ENCODE peak calls at places on chromosome 1, in six cellular contexts. One of them, this sample, is unnamed.
A peak's percentile ranks its signal among the peaks of the same experiment; 100 is the strongest.

GRCh38 chr1:185880779-185881333 is 146.7 kb downstream of the HMCN1 start:
- DNase-seq in fibroblast of lung: no peak
- DNase-seq in psoas muscle: no peak
- DNase-seq in uterus: no peak
- DNase-seq in upper lobe of right lung: no peak
- DNase-seq in suprapubic skin: no peak
- DNase-seq in this sample: peak; percentile 64

GRCh38 chr1:230171337-230172015 is 104.4 kb downstream of the GALNT2 start:
- DNase-seq in fibroblast of lung: peak; percentile 49
- DNase-seq in psoas muscle: no peak
- DNase-seq in uterus: no peak
- DNase-seq in upper lobe of right lung: no peak
- DNase-seq in suprapubic skin: no peak
- DNase-seq in this sample: no peak

GRCh38 chr1:31409946-31410858 is 2.8 kb upstream of the SERINC2 start:
- DNase-seq in fibroblast of lung: no peak
- DNase-seq in psoas muscle: no peak
- DNase-seq in uterus: no peak
- DNase-seq in upper lobe of right lung: no peak
- DNase-seq in suprapubic skin: no peak
- DNase-seq in this sample: no peak

GRCh38 chr1:224819861-224820260 is 109.6 kb upstream of the DNAH14 start:
- DNase-seq in fibroblast of lung: no peak
- DNase-seq in psoas muscle: no peak
- DNase-seq in uterus: no peak
- DNase-seq in upper lobe of right lung: no peak
- DNase-seq in suprapubic skin: no peak
- DNase-seq in this sample: no peak

GRCh38 chr1:198848206-198848605 is 209.4 kb downstream of the PTPRC start:
- DNase-seq in fibroblast of lung: peak; percentile 44
- DNase-seq in psoas muscle: no peak
- DNase-seq in uterus: no peak
- DNase-seq in upper lobe of right lung: no peak
- DNase-seq in suprapubic skin: no peak
- DNase-seq in this sample: no peak

GRCh38 chr1:9437931-9438330 is 101.3 kb upstream of the SLC25A33 start:
- DNase-seq in fibroblast of lung: peak; percentile 77
- DNase-seq in psoas muscle: peak; percentile 78
- DNase-seq in uterus: peak; percentile 52
- DNase-seq in upper lobe of right lung: no peak
- DNase-seq in suprapubic skin: peak; percentile 87
- DNase-seq in this sample: peak; percentile 80

GRCh38 chr1:205240118-205240517 is 12.4 kb downstream of the TMCC2 start:
- DNase-seq in fibroblast of lung: peak; percentile 80
- DNase-seq in psoas muscle: no peak
- DNase-seq in uterus: no peak
- DNase-seq in upper lobe of right lung: peak; percentile 64
- DNase-seq in suprapubic skin: peak; percentile 52
- DNase-seq in this sample: no peak

GRCh38 chr1:193303849-193304248 is 117.4 kb upstream of the B3GALT2 start:
- DNase-seq in fibroblast of lung: no peak
- DNase-seq in psoas muscle: no peak
- DNase-seq in uterus: no peak
- DNase-seq in upper lobe of right lung: no peak
- DNase-seq in suprapubic skin: no peak
- DNase-seq in this sample: no peak

GRCh38 chr1:186473047-186473446 is 12.1 kb upstream of the PDC start:
- DNase-seq in fibroblast of lung: no peak
- DNase-seq in psoas muscle: no peak
- DNase-seq in uterus: no peak
- DNase-seq in upper lobe of right lung: no peak
- DNase-seq in suprapubic skin: no peak
- DNase-seq in this sample: no peak

GRCh38 chr1:205711105-205712048 is 31.1 kb upstream of the SLC45A3 start:
- DNase-seq in fibroblast of lung: peak; percentile 88
- DNase-seq in psoas muscle: no peak
- DNase-seq in uterus: peak; percentile 39
- DNase-seq in upper lobe of right lung: no peak
- DNase-seq in suprapubic skin: no peak
- DNase-seq in this sample: peak; percentile 25

GRCh38 chr1:12626888-12627287 is 8.9 kb upstream of the DHRS3 start:
- DNase-seq in fibroblast of lung: no peak
- DNase-seq in psoas muscle: no peak
- DNase-seq in uterus: no peak
- DNase-seq in upper lobe of right lung: no peak
- DNase-seq in suprapubic skin: no peak
- DNase-seq in this sample: no peak

GRCh38 chr1:47437518-47438320 is at the start of gene FOXD2:
- DNase-seq in fibroblast of lung: peak; percentile 63
- DNase-seq in psoas muscle: peak; percentile 88
- DNase-seq in uterus: peak; percentile 76
- DNase-seq in upper lobe of right lung: peak; percentile 95
- DNase-seq in suprapubic skin: peak; percentile 90
- DNase-seq in this sample: peak; percentile 94

GRCh38 chr1:170354679-170355078 is 177.3 kb upstream of the GORAB start:
- DNase-seq in fibroblast of lung: no peak
- DNase-seq in psoas muscle: no peak
- DNase-seq in uterus: no peak
- DNase-seq in upper lobe of right lung: no peak
- DNase-seq in suprapubic skin: no peak
- DNase-seq in this sample: no peak

GRCh38 chr1:163178628-163179027 is 24.1 kb downstream of the RGS5 start:
- DNase-seq in fibroblast of lung: no peak
- DNase-seq in psoas muscle: no peak
- DNase-seq in uterus: no peak
- DNase-seq in upper lobe of right lung: no peak
- DNase-seq in suprapubic skin: no peak
- DNase-seq in this sample: no peak

GRCh38 chr1:199685369-199685768 is 342.1 kb upstream of the NR5A2 start:
- DNase-seq in fibroblast of lung: peak; percentile 72
- DNase-seq in psoas muscle: no peak
- DNase-seq in uterus: no peak
- DNase-seq in upper lobe of right lung: no peak
- DNase-seq in suprapubic skin: no peak
- DNase-seq in this sample: no peak

GRCh38 chr1:39988618-39989343 is 33.8 kb downstream of the MFSD2A start:
- DNase-seq in fibroblast of lung: no peak
- DNase-seq in psoas muscle: no peak
- DNase-seq in uterus: no peak
- DNase-seq in upper lobe of right lung: peak; percentile 39
- DNase-seq in suprapubic skin: no peak
- DNase-seq in this sample: no peak

GRCh38 chr1:205976708-205977107 is 26.5 kb downstream of the RAB7B start:
- DNase-seq in fibroblast of lung: peak; percentile 13
- DNase-seq in psoas muscle: peak; percentile 33
- DNase-seq in uterus: no peak
- DNase-seq in upper lobe of right lung: peak; percentile 47
- DNase-seq in suprapubic skin: no peak
- DNase-seq in this sample: peak; percentile 83

GRCh38 chr1:200415693-200416593 is 6.1 kb upstream of the ZNF281 start:
- DNase-seq in fibroblast of lung: peak; percentile 98
- DNase-seq in psoas muscle: peak; percentile 69
- DNase-seq in uterus: peak; percentile 69
- DNase-seq in upper lobe of right lung: no peak
- DNase-seq in suprapubic skin: no peak
- DNase-seq in this sample: peak; percentile 61

GRCh38 chr1:155127105-155127671 is 488 bp upstream of the EFNA1 start:
- DNase-seq in fibroblast of lung: peak; percentile 66
- DNase-seq in psoas muscle: peak; percentile 42
- DNase-seq in uterus: peak; percentile 45
- DNase-seq in upper lobe of right lung: peak; percentile 91
- DNase-seq in suprapubic skin: peak; percentile 83
- DNase-seq in this sample: peak; percentile 76

GRCh38 chr1:201685485-201685884 is 143.5 kb upstream of the IPO9 start:
- DNase-seq in fibroblast of lung: no peak
- DNase-seq in psoas muscle: no peak
- DNase-seq in uterus: no peak
- DNase-seq in upper lobe of right lung: no peak
- DNase-seq in suprapubic skin: no peak
- DNase-seq in this sample: no peak

GRCh38 chr1:247102381-247102780 is 1.8 kb downstream of the ZNF669 start:
- DNase-seq in fibroblast of lung: peak; percentile 58
- DNase-seq in psoas muscle: no peak
- DNase-seq in uterus: no peak
- DNase-seq in upper lobe of right lung: no peak
- DNase-seq in suprapubic skin: no peak
- DNase-seq in this sample: no peak

GRCh38 chr1:247107694-247108093 is 3.5 kb upstream of the ZNF669 start:
- DNase-seq in fibroblast of lung: no peak
- DNase-seq in psoas muscle: no peak
- DNase-seq in uterus: no peak
- DNase-seq in upper lobe of right lung: no peak
- DNase-seq in suprapubic skin: no peak
- DNase-seq in this sample: peak; percentile 26

GRCh38 chr1:247104965-247105364 is 809 bp upstream of the ZNF669 start:
- DNase-seq in fibroblast of lung: no peak
- DNase-seq in psoas muscle: no peak
- DNase-seq in uterus: no peak
- DNase-seq in upper lobe of right lung: no peak
- DNase-seq in suprapubic skin: no peak
- DNase-seq in this sample: no peak

GRCh38 chr1:247103777-247104591 is at the start of gene ZNF669:
- DNase-seq in fibroblast of lung: peak; percentile 97
- DNase-seq in psoas muscle: peak; percentile 98
- DNase-seq in uterus: peak; percentile 97
- DNase-seq in upper lobe of right lung: peak; percentile 98
- DNase-seq in suprapubic skin: peak; percentile 98
- DNase-seq in this sample: peak; percentile 98

GRCh38 chr1:247105966-247106365 is 1.8 kb upstream of the ZNF669 start:
- DNase-seq in fibroblast of lung: no peak
- DNase-seq in psoas muscle: no peak
- DNase-seq in uterus: no peak
- DNase-seq in upper lobe of right lung: no peak
- DNase-seq in suprapubic skin: no peak
- DNase-seq in this sample: no peak
- H3K9me3 ChIP-seq in fibroblast of lung: peaks cover 1% of the 10 kb centered on the region
- H3K9me3 ChIP-seq in psoas muscle: peaks cover 11% of the 10 kb centered on the region
- H3K9me3 ChIP-seq in uterus: no peaks in the 10 kb centered on the region
- H3K9me3 ChIP-seq in upper lobe of right lung: peaks cover 13% of the 10 kb centered on the region
- H3K9me3 ChIP-seq in suprapubic skin: peaks cover 11% of the 10 kb centered on the region
- H3K9me3 ChIP-seq in this sample: no peaks in the 10 kb centered on the region

GRCh38 chr1:204083491-204083890 is 10.6 kb downstream of the SOX13 start:
- DNase-seq in fibroblast of lung: no peak
- DNase-seq in psoas muscle: no peak
- DNase-seq in uterus: no peak
- DNase-seq in upper lobe of right lung: no peak
- DNase-seq in suprapubic skin: no peak
- DNase-seq in this sample: no peak
- H3K4me1 ChIP-seq in fibroblast of lung: peaks cover 14% of the 10 kb centered on the region
- H3K4me1 ChIP-seq in psoas muscle: peaks cover 94% of the 10 kb centered on the region
- H3K4me1 ChIP-seq in uterus: peaks cover 40% of the 10 kb centered on the region
- H3K4me1 ChIP-seq in upper lobe of right lung: peaks cover 95% of the 10 kb centered on the region
- H3K4me1 ChIP-seq in suprapubic skin: peaks cover 96% of the 10 kb centered on the region
- H3K4me1 ChIP-seq in this sample: peaks cover 29% of the 10 kb centered on the region

DNA sequence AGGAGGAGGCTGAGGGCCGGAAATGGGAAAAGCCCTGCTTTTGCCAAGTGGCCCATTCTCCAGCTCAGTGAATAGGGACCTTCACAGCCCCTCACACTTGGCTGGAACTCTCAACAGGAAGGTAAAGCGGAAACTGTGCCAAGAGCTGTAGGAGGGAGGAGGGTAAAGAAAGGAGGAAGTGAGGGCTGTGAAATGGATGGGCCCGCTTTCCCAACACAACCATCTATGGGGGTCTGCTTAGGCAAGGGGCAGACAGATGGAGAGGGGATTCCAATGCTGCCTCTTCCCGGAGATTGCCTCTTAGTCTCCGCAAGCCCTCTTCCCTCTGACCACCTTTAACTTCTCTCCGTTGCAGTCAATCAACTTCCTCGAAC is 5.2 kb downstream of the INKA2 start:
- DNase-seq in fibroblast of lung: no peak
- DNase-seq in psoas muscle: no peak
- DNase-seq in uterus: no peak
- DNase-seq in upper lobe of right lung: no peak
- DNase-seq in suprapubic skin: peak; percentile 23
- DNase-seq in this sample: no peak
- H3K27ac ChIP-seq in fibroblast of lung: peak overlapping the region; percentile 83
- H3K27ac ChIP-seq in psoas muscle: peak overlapping the region; percentile 56
- H3K27ac ChIP-seq in uterus: peak overlapping the region; percentile 52
- H3K27ac ChIP-seq in upper lobe of right lung: peak overlapping the region; percentile 78
- H3K27ac ChIP-seq in suprapubic skin: peak overlapping the region; percentile 53
- H3K27ac ChIP-seq in this sample: peak overlapping the region; percentile 76

DNA sequence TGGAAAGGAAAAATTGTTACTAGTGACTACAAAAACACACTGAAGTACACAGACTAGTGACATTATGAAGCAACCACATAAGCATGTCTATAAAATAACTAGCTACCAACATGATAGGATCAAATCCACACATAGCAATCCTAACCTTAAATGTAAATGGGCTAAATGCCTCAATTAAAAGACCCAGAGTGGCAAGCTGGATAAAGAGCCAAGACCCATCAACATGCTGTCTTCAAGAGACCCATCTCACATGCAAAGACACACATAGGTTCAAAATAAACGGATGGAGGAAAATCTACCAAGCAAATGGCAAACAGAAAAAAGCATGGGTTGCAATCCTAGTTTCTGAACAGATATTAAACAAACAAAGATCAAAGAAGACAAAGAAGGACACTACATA is 49.4 kb upstream of the LRRC8B start:
- DNase-seq in fibroblast of lung: no peak
- DNase-seq in psoas muscle: no peak
- DNase-seq in uterus: no peak
- DNase-seq in upper lobe of right lung: no peak
- DNase-seq in suprapubic skin: no peak
- DNase-seq in this sample: no peak
- H3K9me3 ChIP-seq in fibroblast of lung: no peaks in the 10 kb centered on the region
- H3K9me3 ChIP-seq in psoas muscle: no peaks in the 10 kb centered on the region
- H3K9me3 ChIP-seq in uterus: no peaks in the 10 kb centered on the region
- H3K9me3 ChIP-seq in upper lobe of right lung: no peaks in the 10 kb centered on the region
- H3K9me3 ChIP-seq in suprapubic skin: no peaks in the 10 kb centered on the region
- H3K9me3 ChIP-seq in this sample: no peaks in the 10 kb centered on the region

GRCh38 chr1:27435566-27436203 is 43.3 kb downstream of the GPR3 start:
- DNase-seq in fibroblast of lung: no peak
- DNase-seq in psoas muscle: no peak
- DNase-seq in uterus: no peak
- DNase-seq in upper lobe of right lung: no peak
- DNase-seq in suprapubic skin: no peak
- DNase-seq in this sample: no peak

GRCh38 chr1:27439150-27439549 is 46.7 kb downstream of the GPR3 start:
- DNase-seq in fibroblast of lung: no peak
- DNase-seq in psoas muscle: no peak
- DNase-seq in uterus: no peak
- DNase-seq in upper lobe of right lung: no peak
- DNase-seq in suprapubic skin: no peak
- DNase-seq in this sample: no peak

GRCh38 chr1:27438621-27439061 is 46.2 kb downstream of the GPR3 start:
- DNase-seq in fibroblast of lung: no peak
- DNase-seq in psoas muscle: no peak
- DNase-seq in uterus: no peak
- DNase-seq in upper lobe of right lung: no peak
- DNase-seq in suprapubic skin: no peak
- DNase-seq in this sample: no peak

GRCh38 chr1:27430903-27431653 is 38.7 kb downstream of the GPR3 start:
- DNase-seq in fibroblast of lung: peak; percentile 29
- DNase-seq in psoas muscle: no peak
- DNase-seq in uterus: no peak
- DNase-seq in upper lobe of right lung: no peak
- DNase-seq in suprapubic skin: no peak
- DNase-seq in this sample: no peak

GRCh38 chr1:27436204-27437159 is 44.1 kb downstream of the GPR3 start:
- DNase-seq in fibroblast of lung: peak; percentile 74
- DNase-seq in psoas muscle: no peak
- DNase-seq in uterus: no peak
- DNase-seq in upper lobe of right lung: no peak
- DNase-seq in suprapubic skin: no peak
- DNase-seq in this sample: no peak
- H3K4me1 ChIP-seq in fibroblast of lung: peaks cover 10% of the 10 kb centered on the region
- H3K4me1 ChIP-seq in psoas muscle: peaks cover 72% of the 10 kb centered on the region
- H3K4me1 ChIP-seq in uterus: peaks cover 15% of the 10 kb centered on the region
- H3K4me1 ChIP-seq in upper lobe of right lung: peaks cover 70% of the 10 kb centered on the region
- H3K4me1 ChIP-seq in suprapubic skin: peaks cover 75% of the 10 kb centered on the region
- H3K4me1 ChIP-seq in this sample: peaks cover 17% of the 10 kb centered on the region

GRCh38 chr1:172500207-172500606 is 32.7 kb upstream of the SUCO start:
- DNase-seq in fibroblast of lung: no peak
- DNase-seq in psoas muscle: no peak
- DNase-seq in uterus: no peak
- DNase-seq in upper lobe of right lung: no peak
- DNase-seq in suprapubic skin: no peak
- DNase-seq in this sample: no peak
- H3K27ac ChIP-seq in fibroblast of lung: no peak overlapping the region
- H3K27ac ChIP-seq in psoas muscle: no peak overlapping the region
- H3K27ac ChIP-seq in uterus: no peak overlapping the region
- H3K27ac ChIP-seq in upper lobe of right lung: no peak overlapping the region
- H3K27ac ChIP-seq in suprapubic skin: peak overlapping the region; percentile 57
- H3K27ac ChIP-seq in this sample: no peak overlapping the region

This sample was measured in right cardiac atrium.